ENCODE peak calls at places on chromosomes 3 and 15, in five cellular contexts. One of them, this sample, is unnamed.

GRCh38 chr15:92869263-92869940 is 30.7 kb upstream of the CHD2 start:
- DNase-seq in prostate gland: peak
- DNase-seq in transverse colon: no peak
- DNase-seq in right atrium auricular region: no peak
- DNase-seq in OCI-LY7: no peak
- DNase-seq in this sample: no peak

GRCh38 chr3:74370342-74370741 is 244.1 kb downstream of the CNTN3 start:
- DNase-seq in prostate gland: no peak
- DNase-seq in transverse colon: no peak
- DNase-seq in right atrium auricular region: no peak
- DNase-seq in OCI-LY7: no peak
- DNase-seq in this sample: no peak

GRCh38 chr3:11651900-11652299 is 8.2 kb upstream of the VGLL4 start:
- DNase-seq in prostate gland: no peak
- DNase-seq in transverse colon: no peak
- DNase-seq in right atrium auricular region: no peak
- DNase-seq in OCI-LY7: peak
- DNase-seq in this sample: no peak

GRCh38 chr3:11495948-11496557 is 147.7 kb downstream of the VGLL4 start:
- DNase-seq in prostate gland: no peak
- DNase-seq in transverse colon: no peak
- DNase-seq in right atrium auricular region: no peak
- DNase-seq in OCI-LY7: no peak
- DNase-seq in this sample: no peak

GRCh38 chr15:74870496-74871213 is 2.5 kb downstream of the SCAMP2 start:
- DNase-seq in prostate gland: no peak
- DNase-seq in transverse colon: no peak
- DNase-seq in right atrium auricular region: no peak
- DNase-seq in OCI-LY7: no peak
- DNase-seq in this sample: no peak

GRCh38 chr15:51377038-51377761 is 35.7 kb downstream of the GLDN start:
- DNase-seq in prostate gland: no peak
- DNase-seq in transverse colon: no peak
- DNase-seq in right atrium auricular region: no peak
- DNase-seq in OCI-LY7: no peak
- DNase-seq in this sample: no peak

GRCh38 chr3:158709666-158710083 is 22.6 kb downstream of the RARRES1 start:
- DNase-seq in prostate gland: no peak
- DNase-seq in transverse colon: no peak
- DNase-seq in right atrium auricular region: peak
- DNase-seq in OCI-LY7: no peak
- DNase-seq in this sample: no peak

GRCh38 chr15:71149645-71150557 is 34.6 kb downstream of the THSD4 start:
- DNase-seq in prostate gland: peak
- DNase-seq in transverse colon: no peak
- DNase-seq in right atrium auricular region: no peak
- DNase-seq in OCI-LY7: no peak
- DNase-seq in this sample: no peak

GRCh38 chr15:27336676-27337075 is 365.7 kb downstream of the GABRG3 start:
- DNase-seq in prostate gland: no peak
- DNase-seq in transverse colon: no peak
- DNase-seq in right atrium auricular region: no peak
- DNase-seq in OCI-LY7: no peak
- DNase-seq in this sample: no peak

GRCh38 chr3:59040902-59041301 is 8.9 kb downstream of the CFAP20DC start:
- DNase-seq in prostate gland: no peak
- DNase-seq in transverse colon: no peak
- DNase-seq in right atrium auricular region: no peak
- DNase-seq in OCI-LY7: no peak
- DNase-seq in this sample: no peak

GRCh38 chr3:107752202-107752990 is 229.6 kb downstream of the BBX start:
- DNase-seq in prostate gland: no peak
- DNase-seq in transverse colon: no peak
- DNase-seq in right atrium auricular region: no peak
- DNase-seq in OCI-LY7: peak
- DNase-seq in this sample: no peak

GRCh38 chr15:80996247-80996646 is 4.5 kb upstream of the TLNRD1 start:
- DNase-seq in prostate gland: no peak
- DNase-seq in transverse colon: no peak
- DNase-seq in right atrium auricular region: no peak
- DNase-seq in OCI-LY7: peak
- DNase-seq in this sample: no peak

GRCh38 chr3:184184546-184185234 is 1.3 kb upstream of the ABCF3 start:
- DNase-seq in prostate gland: no peak
- DNase-seq in transverse colon: no peak
- DNase-seq in right atrium auricular region: no peak
- DNase-seq in OCI-LY7: no peak
- DNase-seq in this sample: no peak

GRCh38 chr15:51931638-51932037 is 39.9 kb downstream of the LEO1 start:
- DNase-seq in prostate gland: no peak
- DNase-seq in transverse colon: no peak
- DNase-seq in right atrium auricular region: peak
- DNase-seq in OCI-LY7: no peak
- DNase-seq in this sample: no peak

GRCh38 chr15:63832620-63833245 is 1.0 kb downstream of the HERC1 start:
- DNase-seq in prostate gland: no peak
- DNase-seq in transverse colon: no peak
- DNase-seq in right atrium auricular region: no peak
- DNase-seq in OCI-LY7: peak
- DNase-seq in this sample: no peak

GRCh38 chr3:43123895-43124294 is 18.0 kb upstream of the POMGNT2 start:
- DNase-seq in prostate gland: no peak
- DNase-seq in transverse colon: no peak
- DNase-seq in right atrium auricular region: no peak
- DNase-seq in OCI-LY7: no peak
- DNase-seq in this sample: no peak

GRCh38 chr3:139689122-139689521 is 11.3 kb upstream of the NMNAT3 start:
- DNase-seq in prostate gland: no peak
- DNase-seq in transverse colon: no peak
- DNase-seq in right atrium auricular region: no peak
- DNase-seq in OCI-LY7: no peak
- DNase-seq in this sample: no peak

GRCh38 chr3:94246136-94246535 is 183.3 kb downstream of the NSUN3 start:
- DNase-seq in prostate gland: no peak
- DNase-seq in transverse colon: no peak
- DNase-seq in right atrium auricular region: no peak
- DNase-seq in OCI-LY7: no peak
- DNase-seq in this sample: no peak

GRCh38 chr3:11757441-11757875 is 89.2 kb downstream of the TAMM41 start:
- DNase-seq in prostate gland: no peak
- DNase-seq in transverse colon: no peak
- DNase-seq in right atrium auricular region: no peak
- DNase-seq in OCI-LY7: no peak
- DNase-seq in this sample: no peak

GRCh38 chr3:175713263-175713662 is 854.1 kb downstream of the NAALADL2 start:
- DNase-seq in prostate gland: no peak
- DNase-seq in transverse colon: no peak
- DNase-seq in right atrium auricular region: no peak
- DNase-seq in OCI-LY7: no peak
- DNase-seq in this sample: no peak

GRCh38 chr3:104907507-104907906 is 459.2 kb upstream of the ALCAM start:
- DNase-seq in prostate gland: no peak
- DNase-seq in transverse colon: no peak
- DNase-seq in right atrium auricular region: no peak
- DNase-seq in OCI-LY7: no peak
- DNase-seq in this sample: no peak

GRCh38 chr3:107950413-107950812 is 140.4 kb downstream of the CD47 start:
- DNase-seq in prostate gland: no peak
- DNase-seq in transverse colon: no peak
- DNase-seq in right atrium auricular region: no peak
- DNase-seq in OCI-LY7: no peak
- DNase-seq in this sample: no peak

DNA sequence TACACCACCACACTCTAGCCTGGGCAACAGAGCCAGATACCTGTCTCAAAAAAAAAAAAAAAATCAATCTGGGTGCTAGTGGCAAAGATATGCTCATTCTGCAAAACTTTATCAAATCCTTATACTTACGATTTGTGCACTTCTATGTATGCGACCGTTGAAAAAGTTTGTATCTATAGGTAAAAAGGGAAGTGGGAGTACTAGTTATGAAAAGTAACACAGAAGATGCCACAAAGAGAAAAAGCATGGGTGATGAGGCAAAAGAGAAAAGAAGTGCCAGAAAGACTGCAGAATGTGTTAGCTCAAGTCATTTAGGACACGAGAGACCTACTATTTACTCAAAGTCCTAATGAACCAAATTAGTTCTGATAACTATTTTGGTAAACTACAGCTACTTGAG is 407.8 kb downstream of the SHQ1 start:
- DNase-seq in prostate gland: no peak
- DNase-seq in transverse colon: no peak
- DNase-seq in right atrium auricular region: no peak
- DNase-seq in OCI-LY7: peak
- DNase-seq in this sample: no peak
- H3K4me3 ChIP-seq in prostate gland: no peak
- H3K4me3 ChIP-seq in transverse colon: no peak
- H3K4me3 ChIP-seq in right atrium auricular region: no peak
- H3K4me3 ChIP-seq in OCI-LY7: peak
- H3K4me3 ChIP-seq in this sample: no peak

GRCh38 chr15:100250166-100250800 is 91.5 kb downstream of the ADAMTS17 start:
- DNase-seq in prostate gland: no peak
- DNase-seq in transverse colon: no peak
- DNase-seq in right atrium auricular region: no peak
- DNase-seq in OCI-LY7: no peak
- DNase-seq in this sample: no peak
- H3K4me3 ChIP-seq in prostate gland: no peak
- H3K4me3 ChIP-seq in transverse colon: no peak
- H3K4me3 ChIP-seq in right atrium auricular region: no peak
- H3K4me3 ChIP-seq in OCI-LY7: no peak
- H3K4me3 ChIP-seq in this sample: no peak

GRCh38 chr15:73326157-73326556 is 42.6 kb downstream of the HCN4 start:
- DNase-seq in prostate gland: no peak
- DNase-seq in transverse colon: no peak
- DNase-seq in right atrium auricular region: no peak
- DNase-seq in OCI-LY7: no peak
- DNase-seq in this sample: no peak

GRCh38 chr15:73323374-73323955 is 45.3 kb downstream of the HCN4 start:
- DNase-seq in prostate gland: no peak
- DNase-seq in transverse colon: no peak
- DNase-seq in right atrium auricular region: no peak
- DNase-seq in OCI-LY7: no peak
- DNase-seq in this sample: no peak

GRCh38 chr15:73324496-73325170 is 44.1 kb downstream of the HCN4 start:
- DNase-seq in prostate gland: no peak
- DNase-seq in transverse colon: no peak
- DNase-seq in right atrium auricular region: no peak
- DNase-seq in OCI-LY7: no peak
- DNase-seq in this sample: no peak

GRCh38 chr15:73323956-73324355 is 44.8 kb downstream of the HCN4 start:
- DNase-seq in prostate gland: no peak
- DNase-seq in transverse colon: no peak
- DNase-seq in right atrium auricular region: no peak
- DNase-seq in OCI-LY7: no peak
- DNase-seq in this sample: peak

GRCh38 chr15:73325191-73325980 is 43.4 kb downstream of the HCN4 start:
- DNase-seq in prostate gland: no peak
- DNase-seq in transverse colon: no peak
- DNase-seq in right atrium auricular region: no peak
- DNase-seq in OCI-LY7: peak
- DNase-seq in this sample: peak
- H3K4me3 ChIP-seq in prostate gland: no peak
- H3K4me3 ChIP-seq in transverse colon: no peak
- H3K4me3 ChIP-seq in right atrium auricular region: no peak
- H3K4me3 ChIP-seq in OCI-LY7: no peak
- H3K4me3 ChIP-seq in this sample: no peak

DNA sequence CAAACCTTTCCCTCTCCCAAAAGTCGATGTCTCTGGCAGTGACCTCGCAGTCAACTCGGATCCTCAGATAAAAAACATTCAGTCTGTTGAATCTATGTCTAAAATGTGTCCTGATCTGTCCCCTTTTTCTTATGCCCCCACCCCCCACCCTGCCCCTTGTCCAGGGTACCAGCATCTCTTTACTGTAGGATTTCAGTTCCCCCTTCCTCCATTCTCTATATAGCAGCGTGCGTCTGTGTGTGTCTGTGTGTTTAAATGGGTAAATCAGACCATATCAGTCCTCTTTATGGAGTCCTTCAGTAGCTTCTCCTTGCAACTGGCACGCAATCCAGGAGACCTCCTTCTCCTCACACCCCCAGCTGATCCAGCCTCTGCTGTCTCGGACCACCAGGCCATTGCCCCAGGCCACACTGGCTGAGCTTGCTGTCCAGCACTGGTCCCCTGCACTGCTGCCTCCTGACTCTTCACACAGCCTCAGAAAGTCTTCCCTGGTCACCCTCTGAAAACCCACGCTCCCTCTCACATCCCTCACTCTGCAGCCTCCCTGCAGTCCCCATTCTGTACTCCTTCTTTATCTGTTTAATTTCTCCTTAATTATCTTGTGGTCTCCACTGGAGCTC is 1.5 kb downstream of the LRRK1 start:
- DNase-seq in prostate gland: no peak
- DNase-seq in transverse colon: no peak
- DNase-seq in right atrium auricular region: no peak
- DNase-seq in OCI-LY7: peak
- DNase-seq in this sample: no peak
- H3K4me3 ChIP-seq in prostate gland: no peak
- H3K4me3 ChIP-seq in transverse colon: no peak
- H3K4me3 ChIP-seq in right atrium auricular region: no peak
- H3K4me3 ChIP-seq in OCI-LY7: peak
- H3K4me3 ChIP-seq in this sample: peak

This sample was measured in Peyer's patch.